ENCODE peak calls at places on chromosomes 11 and 22, in seven cellular contexts. One of them, this sample, is unnamed.

GRCh38 chr22:37454857-37455686 is 27.8 kb upstream of the ELFN2 start:
- DNase-seq in D341Med: no peak
- DNase-seq in islet precursor cell: peak; percentile 81
- DNase-seq in type B pancreatic cell: no peak
- DNase-seq in HTR-8/SVneo: peak; percentile 58
- DNase-seq in GM04504: no peak
- DNase-seq in NCI-H2081: no peak
- DNase-seq in this sample: no peak

GRCh38 chr11:61777234-61778090 is 14.9 kb downstream of the TMEM258 start:
- DNase-seq in D341Med: peak; percentile 58
- DNase-seq in islet precursor cell: no peak
- DNase-seq in type B pancreatic cell: no peak
- DNase-seq in HTR-8/SVneo: no peak
- DNase-seq in GM04504: no peak
- DNase-seq in NCI-H2081: no peak
- DNase-seq in this sample: no peak

GRCh38 chr11:127994736-127995135 is 592.6 kb downstream of the ETS1 start:
- DNase-seq in D341Med: no peak
- DNase-seq in islet precursor cell: no peak
- DNase-seq in type B pancreatic cell: no peak
- DNase-seq in HTR-8/SVneo: no peak
- DNase-seq in GM04504: peak; percentile 9
- DNase-seq in NCI-H2081: no peak
- DNase-seq in this sample: no peak

GRCh38 chr11:107018902-107019493 is 722 bp upstream of the GUCY1A2 start:
- DNase-seq in D341Med: peak; percentile 61
- DNase-seq in islet precursor cell: peak; percentile 93
- DNase-seq in type B pancreatic cell: peak; percentile 82
- DNase-seq in HTR-8/SVneo: peak; percentile 67
- DNase-seq in GM04504: no peak
- DNase-seq in NCI-H2081: no peak
- DNase-seq in this sample: peak; percentile 79

GRCh38 chr11:45233121-45233803 is 52.9 kb downstream of the SYT13 start:
- DNase-seq in D341Med: peak; percentile 86
- DNase-seq in islet precursor cell: peak; percentile 88
- DNase-seq in type B pancreatic cell: no peak
- DNase-seq in HTR-8/SVneo: peak; percentile 79
- DNase-seq in GM04504: peak; percentile 11
- DNase-seq in NCI-H2081: peak; percentile 55
- DNase-seq in this sample: peak; percentile 81

GRCh38 chr11:31619980-31620379 is 110.4 kb downstream of the ELP4 start:
- DNase-seq in D341Med: no peak
- DNase-seq in islet precursor cell: no peak
- DNase-seq in type B pancreatic cell: no peak
- DNase-seq in HTR-8/SVneo: no peak
- DNase-seq in GM04504: no peak
- DNase-seq in NCI-H2081: no peak
- DNase-seq in this sample: no peak

GRCh38 chr11:28243596-28243995 is 135.4 kb downstream of the METTL15 start:
- DNase-seq in D341Med: no peak
- DNase-seq in islet precursor cell: no peak
- DNase-seq in type B pancreatic cell: no peak
- DNase-seq in HTR-8/SVneo: no peak
- DNase-seq in GM04504: no peak
- DNase-seq in NCI-H2081: no peak
- DNase-seq in this sample: no peak

GRCh38 chr11:112961751-112962747 is 829 bp downstream of the NCAM1 start:
- DNase-seq in D341Med: peak; percentile 63
- DNase-seq in islet precursor cell: peak; percentile 62
- DNase-seq in type B pancreatic cell: peak; percentile 71
- DNase-seq in HTR-8/SVneo: peak; percentile 6
- DNase-seq in GM04504: no peak
- DNase-seq in NCI-H2081: peak; percentile 64
- DNase-seq in this sample: no peak

GRCh38 chr11:79335681-79336080 is 105.1 kb downstream of the TENM4 start:
- DNase-seq in D341Med: no peak
- DNase-seq in islet precursor cell: peak; percentile 80
- DNase-seq in type B pancreatic cell: no peak
- DNase-seq in HTR-8/SVneo: no peak
- DNase-seq in GM04504: no peak
- DNase-seq in NCI-H2081: no peak
- DNase-seq in this sample: no peak

GRCh38 chr11:96257972-96258951 is 84.7 kb downstream of the MAML2 start:
- DNase-seq in D341Med: no peak
- DNase-seq in islet precursor cell: no peak
- DNase-seq in type B pancreatic cell: no peak
- DNase-seq in HTR-8/SVneo: no peak
- DNase-seq in GM04504: no peak
- DNase-seq in NCI-H2081: no peak
- DNase-seq in this sample: no peak

GRCh38 chr22:20025401-20026203 is 4.7 kb downstream of the TANGO2 start:
- DNase-seq in D341Med: no peak
- DNase-seq in islet precursor cell: peak; percentile 35
- DNase-seq in type B pancreatic cell: no peak
- DNase-seq in HTR-8/SVneo: no peak
- DNase-seq in GM04504: no peak
- DNase-seq in NCI-H2081: no peak
- DNase-seq in this sample: peak; percentile 50

GRCh38 chr11:70462818-70463477 is 64.6 kb downstream of the CTTN start:
- DNase-seq in D341Med: no peak
- DNase-seq in islet precursor cell: no peak
- DNase-seq in type B pancreatic cell: no peak
- DNase-seq in HTR-8/SVneo: no peak
- DNase-seq in GM04504: no peak
- DNase-seq in NCI-H2081: no peak
- DNase-seq in this sample: no peak

GRCh38 chr11:75233688-75234295 is 6.8 kb upstream of the TPBGL start:
- DNase-seq in D341Med: no peak
- DNase-seq in islet precursor cell: peak; percentile 82
- DNase-seq in type B pancreatic cell: peak; percentile 64
- DNase-seq in HTR-8/SVneo: peak; percentile 56
- DNase-seq in GM04504: no peak
- DNase-seq in NCI-H2081: no peak
- DNase-seq in this sample: no peak

GRCh38 chr11:125968363-125968762 is 22.5 kb downstream of the VSIG10L2 start:
- DNase-seq in D341Med: no peak
- DNase-seq in islet precursor cell: no peak
- DNase-seq in type B pancreatic cell: no peak
- DNase-seq in HTR-8/SVneo: no peak
- DNase-seq in GM04504: no peak
- DNase-seq in NCI-H2081: no peak
- DNase-seq in this sample: no peak

GRCh38 chr11:2951235-2952110 is 22.3 kb upstream of the PHLDA2 start:
- DNase-seq in D341Med: no peak
- DNase-seq in islet precursor cell: peak; percentile 85
- DNase-seq in type B pancreatic cell: no peak
- DNase-seq in HTR-8/SVneo: no peak
- DNase-seq in GM04504: no peak
- DNase-seq in NCI-H2081: no peak
- DNase-seq in this sample: no peak

GRCh38 chr11:15720460-15720859 is 605.7 kb downstream of the INSC start:
- DNase-seq in D341Med: no peak
- DNase-seq in islet precursor cell: peak; percentile 64
- DNase-seq in type B pancreatic cell: no peak
- DNase-seq in HTR-8/SVneo: no peak
- DNase-seq in GM04504: no peak
- DNase-seq in NCI-H2081: no peak
- DNase-seq in this sample: no peak

GRCh38 chr11:1570001-1570453 is 2.0 kb downstream of the DUSP8 start:
- DNase-seq in D341Med: peak; percentile 2
- DNase-seq in islet precursor cell: peak; percentile 44
- DNase-seq in type B pancreatic cell: no peak
- DNase-seq in HTR-8/SVneo: no peak
- DNase-seq in GM04504: no peak
- DNase-seq in NCI-H2081: no peak
- DNase-seq in this sample: peak; percentile 74

GRCh38 chr22:40193429-40194421 is 16.0 kb downstream of the TNRC6B start:
- DNase-seq in D341Med: no peak
- DNase-seq in islet precursor cell: peak; percentile 82
- DNase-seq in type B pancreatic cell: no peak
- DNase-seq in HTR-8/SVneo: no peak
- DNase-seq in GM04504: no peak
- DNase-seq in NCI-H2081: no peak
- DNase-seq in this sample: peak; percentile 53

GRCh38 chr11:1655168-1656060 is 25.8 kb downstream of the KRTAP5-5 start:
- DNase-seq in D341Med: no peak
- DNase-seq in islet precursor cell: peak; percentile 46
- DNase-seq in type B pancreatic cell: no peak
- DNase-seq in HTR-8/SVneo: no peak
- DNase-seq in GM04504: no peak
- DNase-seq in NCI-H2081: no peak
- DNase-seq in this sample: peak; percentile 50

GRCh38 chr11:20031155-20032001 is 128.9 kb downstream of the DBX1 start:
- DNase-seq in D341Med: no peak
- DNase-seq in islet precursor cell: peak; percentile 81
- DNase-seq in type B pancreatic cell: no peak
- DNase-seq in HTR-8/SVneo: no peak
- DNase-seq in GM04504: peak; percentile 89
- DNase-seq in NCI-H2081: no peak
- DNase-seq in this sample: no peak

GRCh38 chr11:46026616-46027293 is 94.5 kb downstream of the PHF21A start:
- DNase-seq in D341Med: no peak
- DNase-seq in islet precursor cell: peak; percentile 79
- DNase-seq in type B pancreatic cell: no peak
- DNase-seq in HTR-8/SVneo: no peak
- DNase-seq in GM04504: peak; percentile 54
- DNase-seq in NCI-H2081: no peak
- DNase-seq in this sample: no peak

GRCh38 chr22:48504519-48505140 is 1323.0 kb downstream of the BRD1 start:
- DNase-seq in D341Med: no peak
- DNase-seq in islet precursor cell: no peak
- DNase-seq in type B pancreatic cell: no peak
- DNase-seq in HTR-8/SVneo: no peak
- DNase-seq in GM04504: no peak
- DNase-seq in NCI-H2081: no peak
- DNase-seq in this sample: no peak

GRCh38 chr11:31412946-31413345 is 43.3 kb downstream of the DNAJC24 start:
- DNase-seq in D341Med: no peak
- DNase-seq in islet precursor cell: no peak
- DNase-seq in type B pancreatic cell: no peak
- DNase-seq in HTR-8/SVneo: peak; percentile 5
- DNase-seq in GM04504: peak; percentile 16
- DNase-seq in NCI-H2081: no peak
- DNase-seq in this sample: no peak

This sample was measured in coronary artery.